ENCODE peak calls at places on chromosomes 13 and 19, in ten cellular contexts. One of them, this sample, is unnamed.

GRCh38 chr13:73223372-73223781 is 164.6 kb downstream of the KLF5 start:
- DNase-seq in bronchial epithelial cell: no peak
- DNase-seq in lower leg skin: no peak
- DNase-seq in adrenal gland: no peak
- DNase-seq in brain microvascular endothelial cell: no peak
- DNase-seq in uterus: no peak
- DNase-seq in choroid plexus epithelial cell: no peak
- DNase-seq in breast epithelium: no peak
- DNase-seq in Calu3: no peak
- DNase-seq in RWPE1: no peak
- DNase-seq in this sample: no peak

GRCh38 chr19:46713781-46714522 is 3.0 kb downstream of the PRKD2 start:
- DNase-seq in bronchial epithelial cell: peak
- DNase-seq in lower leg skin: peak
- DNase-seq in adrenal gland: peak
- DNase-seq in brain microvascular endothelial cell: peak
- DNase-seq in uterus: peak
- DNase-seq in choroid plexus epithelial cell: peak
- DNase-seq in breast epithelium: peak
- DNase-seq in Calu3: peak
- DNase-seq in RWPE1: peak
- DNase-seq in this sample: peak

GRCh38 chr19:39430675-39431593 is 4.8 kb downstream of the RPS16 start:
- DNase-seq in bronchial epithelial cell: peak
- DNase-seq in lower leg skin: no peak
- DNase-seq in adrenal gland: peak
- DNase-seq in brain microvascular endothelial cell: peak
- DNase-seq in uterus: no peak
- DNase-seq in choroid plexus epithelial cell: peak
- DNase-seq in breast epithelium: no peak
- DNase-seq in Calu3: peak
- DNase-seq in RWPE1: peak
- DNase-seq in this sample: no peak

GRCh38 chr13:30983431-30983830 is 51.0 kb downstream of the TEX26 start:
- DNase-seq in bronchial epithelial cell: no peak
- DNase-seq in lower leg skin: no peak
- DNase-seq in adrenal gland: no peak
- DNase-seq in brain microvascular endothelial cell: no peak
- DNase-seq in uterus: no peak
- DNase-seq in choroid plexus epithelial cell: no peak
- DNase-seq in breast epithelium: no peak
- DNase-seq in Calu3: no peak
- DNase-seq in RWPE1: no peak
- DNase-seq in this sample: no peak

GRCh38 chr13:79799049-79799448 is 318.1 kb downstream of the NDFIP2 start:
- DNase-seq in bronchial epithelial cell: no peak
- DNase-seq in lower leg skin: no peak
- DNase-seq in adrenal gland: no peak
- DNase-seq in brain microvascular endothelial cell: no peak
- DNase-seq in uterus: no peak
- DNase-seq in choroid plexus epithelial cell: no peak
- DNase-seq in breast epithelium: no peak
- DNase-seq in Calu3: no peak
- DNase-seq in RWPE1: no peak
- DNase-seq in this sample: no peak

GRCh38 chr19:47633516-47633915 is 24.6 kb downstream of the BICRA start:
- DNase-seq in bronchial epithelial cell: peak
- DNase-seq in lower leg skin: no peak
- DNase-seq in adrenal gland: no peak
- DNase-seq in brain microvascular endothelial cell: no peak
- DNase-seq in uterus: no peak
- DNase-seq in choroid plexus epithelial cell: no peak
- DNase-seq in breast epithelium: no peak
- DNase-seq in Calu3: peak
- DNase-seq in RWPE1: peak
- DNase-seq in this sample: no peak

GRCh38 chr19:3142938-3143337 is 7.1 kb downstream of the GNA15 start:
- DNase-seq in bronchial epithelial cell: no peak
- DNase-seq in lower leg skin: no peak
- DNase-seq in adrenal gland: no peak
- DNase-seq in brain microvascular endothelial cell: no peak
- DNase-seq in uterus: no peak
- DNase-seq in choroid plexus epithelial cell: no peak
- DNase-seq in breast epithelium: no peak
- DNase-seq in Calu3: no peak
- DNase-seq in RWPE1: no peak
- DNase-seq in this sample: no peak

GRCh38 chr13:51534075-51534817 is 50.0 kb upstream of the WDFY2 start:
- DNase-seq in bronchial epithelial cell: peak
- DNase-seq in lower leg skin: no peak
- DNase-seq in adrenal gland: peak
- DNase-seq in brain microvascular endothelial cell: no peak
- DNase-seq in uterus: no peak
- DNase-seq in choroid plexus epithelial cell: no peak
- DNase-seq in breast epithelium: no peak
- DNase-seq in Calu3: no peak
- DNase-seq in RWPE1: no peak
- DNase-seq in this sample: no peak

GRCh38 chr13:26710166-26710565 is 50.4 kb downstream of the GPR12 start:
- DNase-seq in bronchial epithelial cell: no peak
- DNase-seq in lower leg skin: no peak
- DNase-seq in adrenal gland: no peak
- DNase-seq in brain microvascular endothelial cell: no peak
- DNase-seq in uterus: no peak
- DNase-seq in choroid plexus epithelial cell: no peak
- DNase-seq in breast epithelium: no peak
- DNase-seq in Calu3: no peak
- DNase-seq in RWPE1: no peak
- DNase-seq in this sample: no peak

GRCh38 chr13:26707122-26708006 is 53.2 kb downstream of the GPR12 start:
- DNase-seq in bronchial epithelial cell: peak
- DNase-seq in lower leg skin: no peak
- DNase-seq in adrenal gland: peak
- DNase-seq in brain microvascular endothelial cell: peak
- DNase-seq in uterus: no peak
- DNase-seq in choroid plexus epithelial cell: peak
- DNase-seq in breast epithelium: no peak
- DNase-seq in Calu3: peak
- DNase-seq in RWPE1: peak
- DNase-seq in this sample: no peak

GRCh38 chr13:26709461-26709860 is 51.1 kb downstream of the GPR12 start:
- DNase-seq in bronchial epithelial cell: no peak
- DNase-seq in lower leg skin: no peak
- DNase-seq in adrenal gland: no peak
- DNase-seq in brain microvascular endothelial cell: no peak
- DNase-seq in uterus: no peak
- DNase-seq in choroid plexus epithelial cell: no peak
- DNase-seq in breast epithelium: no peak
- DNase-seq in Calu3: no peak
- DNase-seq in RWPE1: no peak
- DNase-seq in this sample: no peak

GRCh38 chr13:26706381-26706780 is 54.2 kb downstream of the GPR12 start:
- DNase-seq in bronchial epithelial cell: no peak
- DNase-seq in lower leg skin: no peak
- DNase-seq in adrenal gland: no peak
- DNase-seq in brain microvascular endothelial cell: no peak
- DNase-seq in uterus: no peak
- DNase-seq in choroid plexus epithelial cell: no peak
- DNase-seq in breast epithelium: no peak
- DNase-seq in Calu3: no peak
- DNase-seq in RWPE1: no peak
- DNase-seq in this sample: no peak

DNA sequence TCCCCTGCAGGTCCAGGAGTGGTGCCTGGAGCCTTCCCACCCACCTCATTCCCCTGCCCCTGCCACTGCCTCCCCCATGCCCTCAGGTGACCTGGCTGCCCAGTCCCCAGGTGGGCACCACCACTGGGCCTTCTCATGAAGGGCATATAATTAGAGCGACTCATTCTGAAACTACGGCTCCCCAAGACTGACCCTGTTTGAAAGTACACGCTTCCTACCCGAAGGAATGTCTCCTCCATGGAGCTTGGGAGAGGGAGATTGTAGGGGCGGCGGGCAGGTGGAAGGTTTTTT is 52.6 kb downstream of the GPR12 start:
- DNase-seq in bronchial epithelial cell: no peak
- DNase-seq in lower leg skin: no peak
- DNase-seq in adrenal gland: no peak
- DNase-seq in brain microvascular endothelial cell: no peak
- DNase-seq in uterus: no peak
- DNase-seq in choroid plexus epithelial cell: no peak
- DNase-seq in breast epithelium: no peak
- DNase-seq in Calu3: no peak
- DNase-seq in RWPE1: no peak
- DNase-seq in this sample: no peak
- TF ChIP-seq CTCF in bronchial epithelial cell: no peak
- TF ChIP-seq CTCF in lower leg skin: no peak
- TF ChIP-seq CTCF in adrenal gland: no peak
- TF ChIP-seq CTCF in brain microvascular endothelial cell: no peak
- TF ChIP-seq CTCF in uterus: no peak
- TF ChIP-seq CTCF in choroid plexus epithelial cell: no peak
- TF ChIP-seq CTCF in breast epithelium: no peak
- TF ChIP-seq CTCF in Calu3: peak
- TF ChIP-seq CTCF in RWPE1: peak
- TF ChIP-seq CTCF in this sample: no peak

GRCh38 chr19:15438124-15438496 is 11.6 kb downstream of the WIZ start:
- DNase-seq in bronchial epithelial cell: no peak
- DNase-seq in lower leg skin: no peak
- DNase-seq in adrenal gland: no peak
- DNase-seq in brain microvascular endothelial cell: no peak
- DNase-seq in uterus: no peak
- DNase-seq in choroid plexus epithelial cell: no peak
- DNase-seq in breast epithelium: no peak
- DNase-seq in Calu3: no peak
- DNase-seq in RWPE1: no peak
- DNase-seq in this sample: no peak

GRCh38 chr19:15436826-15437110 is 13.0 kb downstream of the WIZ start:
- DNase-seq in bronchial epithelial cell: no peak
- DNase-seq in lower leg skin: no peak
- DNase-seq in adrenal gland: no peak
- DNase-seq in brain microvascular endothelial cell: no peak
- DNase-seq in uterus: peak
- DNase-seq in choroid plexus epithelial cell: no peak
- DNase-seq in breast epithelium: no peak
- DNase-seq in Calu3: no peak
- DNase-seq in RWPE1: no peak
- DNase-seq in this sample: no peak

GRCh38 chr19:15436012-15436825 is 13.5 kb downstream of the WIZ start:
- DNase-seq in bronchial epithelial cell: no peak
- DNase-seq in lower leg skin: no peak
- DNase-seq in adrenal gland: no peak
- DNase-seq in brain microvascular endothelial cell: no peak
- DNase-seq in uterus: peak
- DNase-seq in choroid plexus epithelial cell: no peak
- DNase-seq in breast epithelium: no peak
- DNase-seq in Calu3: no peak
- DNase-seq in RWPE1: no peak
- DNase-seq in this sample: no peak

GRCh38 chr19:15438577-15438976 is 11.2 kb downstream of the WIZ start:
- DNase-seq in bronchial epithelial cell: no peak
- DNase-seq in lower leg skin: no peak
- DNase-seq in adrenal gland: no peak
- DNase-seq in brain microvascular endothelial cell: no peak
- DNase-seq in uterus: no peak
- DNase-seq in choroid plexus epithelial cell: no peak
- DNase-seq in breast epithelium: no peak
- DNase-seq in Calu3: no peak
- DNase-seq in RWPE1: no peak
- DNase-seq in this sample: no peak

DNA sequence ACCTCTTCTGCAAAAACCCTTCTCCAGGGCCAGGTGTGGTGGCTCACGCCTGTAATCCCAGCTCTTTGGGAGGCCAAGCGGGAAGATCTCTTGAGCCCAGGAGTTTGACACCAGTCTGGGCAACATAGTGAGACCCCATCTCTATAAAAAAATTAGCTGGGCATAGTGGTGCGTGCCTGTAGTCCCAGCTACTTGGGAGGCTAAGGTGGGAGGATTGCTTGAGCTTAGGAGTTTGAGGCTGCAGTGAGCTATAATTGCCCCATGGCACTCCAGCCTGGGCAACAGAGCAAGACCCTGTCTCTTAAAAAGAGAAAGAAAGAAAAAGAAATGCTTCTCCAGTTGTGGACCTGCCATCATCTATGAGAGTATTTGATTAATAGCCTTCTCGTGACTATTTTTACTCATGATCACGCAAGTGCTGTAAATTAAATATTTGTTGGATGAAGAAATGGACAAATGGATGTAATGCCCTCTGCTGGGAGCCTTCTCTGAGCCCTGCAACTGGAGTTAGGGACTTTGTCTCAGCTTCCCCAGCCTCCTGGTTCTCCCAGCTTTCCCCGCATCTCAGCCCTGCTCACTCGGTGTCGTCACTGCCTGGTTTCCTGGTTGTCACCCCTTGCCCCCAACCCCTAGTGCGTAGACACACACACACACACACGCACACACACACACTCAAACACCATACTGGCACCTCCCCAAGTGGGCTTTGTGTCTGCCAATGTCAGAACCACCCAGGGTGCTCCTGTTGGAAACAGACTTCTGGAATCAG is 12.2 kb downstream of the WIZ start:
- DNase-seq in bronchial epithelial cell: no peak
- DNase-seq in lower leg skin: no peak
- DNase-seq in adrenal gland: no peak
- DNase-seq in brain microvascular endothelial cell: no peak
- DNase-seq in uterus: peak
- DNase-seq in choroid plexus epithelial cell: peak
- DNase-seq in breast epithelium: no peak
- DNase-seq in Calu3: no peak
- DNase-seq in RWPE1: no peak
- DNase-seq in this sample: no peak
- TF ChIP-seq CTCF in bronchial epithelial cell: peak
- TF ChIP-seq CTCF in lower leg skin: no peak
- TF ChIP-seq CTCF in adrenal gland: no peak
- TF ChIP-seq CTCF in brain microvascular endothelial cell: peak
- TF ChIP-seq CTCF in uterus: no peak
- TF ChIP-seq CTCF in choroid plexus epithelial cell: peak
- TF ChIP-seq CTCF in breast epithelium: peak
- TF ChIP-seq CTCF in Calu3: no peak
- TF ChIP-seq CTCF in RWPE1: no peak
- TF ChIP-seq CTCF in this sample: no peak

GRCh38 chr19:4402171-4403004 is at the start of gene CHAF1A:
- DNase-seq in bronchial epithelial cell: peak
- DNase-seq in lower leg skin: peak
- DNase-seq in adrenal gland: peak
- DNase-seq in brain microvascular endothelial cell: peak
- DNase-seq in uterus: peak
- DNase-seq in choroid plexus epithelial cell: peak
- DNase-seq in breast epithelium: peak
- DNase-seq in Calu3: peak
- DNase-seq in RWPE1: peak
- DNase-seq in this sample: peak
- TF ChIP-seq CTCF in bronchial epithelial cell: no peak
- TF ChIP-seq CTCF in lower leg skin: no peak
- TF ChIP-seq CTCF in adrenal gland: no peak
- TF ChIP-seq CTCF in brain microvascular endothelial cell: no peak
- TF ChIP-seq CTCF in uterus: peak
- TF ChIP-seq CTCF in choroid plexus epithelial cell: no peak
- TF ChIP-seq CTCF in breast epithelium: no peak
- TF ChIP-seq CTCF in Calu3: no peak
- TF ChIP-seq CTCF in RWPE1: no peak
- TF ChIP-seq CTCF in this sample: no peak

DNA sequence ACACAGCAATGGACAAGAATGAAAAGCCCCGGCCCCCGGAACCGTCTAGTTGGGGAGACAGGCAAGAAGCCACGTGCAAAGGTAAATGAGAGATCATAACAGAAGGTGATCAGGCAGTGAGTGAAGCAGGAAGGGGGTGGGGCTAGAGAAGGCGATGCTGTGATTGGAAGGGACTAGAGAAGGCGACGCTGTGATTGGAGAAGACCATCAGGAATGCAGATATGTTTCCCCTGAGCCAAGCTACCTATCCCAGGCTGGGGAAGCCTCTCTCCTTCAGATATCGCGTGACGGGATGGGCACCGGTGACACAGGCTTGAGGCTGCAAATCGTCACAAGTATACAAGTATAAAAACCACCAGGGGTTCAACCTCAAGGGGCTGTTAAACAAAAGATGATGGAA is 21.8 kb downstream of the DCAF15 start:
- DNase-seq in bronchial epithelial cell: peak
- DNase-seq in lower leg skin: peak
- DNase-seq in adrenal gland: no peak
- DNase-seq in brain microvascular endothelial cell: no peak
- DNase-seq in uterus: no peak
- DNase-seq in choroid plexus epithelial cell: peak
- DNase-seq in breast epithelium: no peak
- DNase-seq in Calu3: no peak
- DNase-seq in RWPE1: peak
- DNase-seq in this sample: no peak
- TF ChIP-seq CTCF in bronchial epithelial cell: no peak
- TF ChIP-seq CTCF in lower leg skin: no peak
- TF ChIP-seq CTCF in adrenal gland: no peak
- TF ChIP-seq CTCF in brain microvascular endothelial cell: no peak
- TF ChIP-seq CTCF in uterus: no peak
- TF ChIP-seq CTCF in choroid plexus epithelial cell: no peak
- TF ChIP-seq CTCF in breast epithelium: no peak
- TF ChIP-seq CTCF in Calu3: no peak
- TF ChIP-seq CTCF in RWPE1: no peak
- TF ChIP-seq CTCF in this sample: no peak